ENCODE peak calls at places on chromosomes 3 and 15, in ten cellular contexts. K is neural crest cell, M is testis, T is IMR-90, Y is fibroblast of lung, E is upper lobe of right lung, Q is tibial artery, R is fibroblast of pulmonary artery, B is glutamatergic neuron, H is foreskin fibroblast. P is an unnamed sample.

GRCh38 chr3:33467786-33468185 is 27.6 kb upstream of the UBP1 start:
- DNase-seq in K (no peak), M (no peak), T (peak), Y (peak), E (no peak), Q (no peak), R (peak), B (no peak), H (no peak), P (peak)

GRCh38 chr3:23916152-23916885 is 471 bp downstream of the NKIRAS1 start:
- DNase-seq in K (no peak), M (no peak), T (no peak), Y (no peak), E (no peak), Q (no peak), R (no peak), B (no peak), H (no peak), P (no peak)

GRCh38 chr15:59443341-59444081 is 5.5 kb downstream of the FAM81A start:
- DNase-seq in K (no peak), M (no peak), T (no peak), Y (no peak), E (no peak), Q (no peak), R (no peak), B (no peak), H (no peak), P (no peak)

GRCh38 chr3:117681619-117682018 is 972.0 kb downstream of the TUSC7 start:
- DNase-seq in K (no peak), M (no peak), T (peak), Y (peak), E (no peak), Q (no peak), R (peak), B (no peak), H (peak), P (peak)

GRCh38 chr3:84066920-84067319 is 891.9 kb upstream of the CADM2 start:
- DNase-seq in K (no peak), M (no peak), T (no peak), Y (peak), E (no peak), Q (no peak), R (no peak), B (no peak), H (no peak), P (no peak)

GRCh38 chr3:194488007-194488742 is 1.4 kb upstream of the ATP13A3 start:
- DNase-seq in K (no peak), M (no peak), T (no peak), Y (peak), E (no peak), Q (no peak), R (peak), B (no peak), H (no peak), P (no peak)

GRCh38 chr3:128787256-128788253 is 61.6 kb downstream of the RAB7A start:
- DNase-seq in K (peak), M (no peak), T (peak), Y (peak), E (no peak), Q (no peak), R (peak), B (no peak), H (no peak), P (peak)

GRCh38 chr15:20407553-20407952 is 134.0 kb downstream of the GOLGA6L6 start:
- DNase-seq in K (no peak), M (no peak), T (no peak), Y (no peak), E (no peak), Q (no peak), R (no peak), B (no peak), H (no peak), P (no peak)

GRCh38 chr15:88394553-88395159 is 72.5 kb downstream of the MRPL46 start:
- DNase-seq in K (no peak), M (no peak), T (no peak), Y (peak), E (no peak), Q (no peak), R (no peak), B (no peak), H (no peak), P (no peak)

GRCh38 chr3:77489216-77489615 is 449.3 kb downstream of the ROBO2 start:
- DNase-seq in K (no peak), M (no peak), T (no peak), Y (no peak), E (no peak), Q (no peak), R (no peak), B (no peak), H (no peak), P (peak)

GRCh38 chr3:11774296-11774877 is 72.3 kb downstream of the TAMM41 start:
- DNase-seq in K (peak), M (peak), T (peak), Y (peak), E (peak), Q (no peak), R (peak), B (peak), H (peak), P (peak)

GRCh38 chr15:70679919-70680231 is 83.5 kb downstream of the UACA start:
- DNase-seq in K (no peak), M (no peak), T (no peak), Y (no peak), E (no peak), Q (no peak), R (no peak), B (no peak), H (no peak), P (no peak)

GRCh38 chr3:10192953-10193691 is 28.4 kb downstream of the IRAK2 start:
- DNase-seq in K (peak), M (peak), T (peak), Y (peak), E (no peak), Q (peak), R (peak), B (no peak), H (peak), P (peak)

GRCh38 chr15:31504462-31504839 is 177.8 kb downstream of the KLF13 start:
- DNase-seq in K (no peak), M (peak), T (no peak), Y (no peak), E (no peak), Q (no peak), R (no peak), B (no peak), H (no peak), P (no peak)

GRCh38 chr3:58564456-58565160 is 12.6 kb downstream of the FAM107A start:
- DNase-seq in K (no peak), M (no peak), T (peak), Y (peak), E (peak), Q (peak), R (peak), B (no peak), H (peak), P (peak)

GRCh38 chr3:60045686-60046085 is 995.9 kb upstream of the CFAP20DC start:
- DNase-seq in K (no peak), M (no peak), T (no peak), Y (no peak), E (no peak), Q (no peak), R (no peak), B (no peak), H (no peak), P (no peak)

GRCh38 chr3:194485471-194485875 is 1.3 kb downstream of the ATP13A3 start:
- DNase-seq in K (no peak), M (no peak), T (peak), Y (peak), E (no peak), Q (no peak), R (peak), B (no peak), H (no peak), P (peak)

GRCh38 chr3:111895079-111895478 is 36.0 kb downstream of the PHLDB2 start:
- DNase-seq in K (no peak), M (no peak), T (peak), Y (peak), E (no peak), Q (no peak), R (peak), B (no peak), H (peak), P (peak)

GRCh38 chr3:71987828-71988227 is 202.9 kb upstream of the PROK2 start:
- DNase-seq in K (no peak), M (no peak), T (no peak), Y (peak), E (no peak), Q (no peak), R (no peak), B (no peak), H (no peak), P (peak)

GRCh38 chr3:54957711-54958110 is 29.9 kb upstream of the LRTM1 start:
- DNase-seq in K (no peak), M (no peak), T (peak), Y (peak), E (no peak), Q (no peak), R (no peak), B (no peak), H (no peak), P (peak)

GRCh38 chr15:101444015-101444414 is 45.5 kb downstream of the PCSK6 start:
- DNase-seq in K (no peak), M (no peak), T (no peak), Y (no peak), E (no peak), Q (no peak), R (no peak), B (no peak), H (no peak), P (no peak)

GRCh38 chr3:107387555-107387954 is 10.3 kb downstream of the CCDC54 start:
- DNase-seq in K (no peak), M (no peak), T (peak), Y (no peak), E (no peak), Q (no peak), R (peak), B (no peak), H (no peak), P (peak)

GRCh38 chr15:35444557-35445204 is 101.3 kb downstream of the DPH6 start:
- DNase-seq in K (no peak), M (no peak), T (peak), Y (peak), E (no peak), Q (no peak), R (peak), B (no peak), H (peak), P (peak)

GRCh38 chr3:147191795-147192385 is 214.5 kb downstream of the ZIC4 start:
- DNase-seq in K (peak), M (peak), T (peak), Y (peak), E (no peak), Q (no peak), R (peak), B (peak), H (peak), P (peak)

GRCh38 chr3:31968391-31968926 is 12.6 kb downstream of the OSBPL10 start:
- DNase-seq in K (no peak), M (no peak), T (peak), Y (peak), E (no peak), Q (no peak), R (peak), B (no peak), H (peak), P (peak)

GRCh38 chr15:80856809-80857377 is 77.7 kb downstream of the CEMIP start:
- DNase-seq in K (no peak), M (peak), T (no peak), Y (peak), E (peak), Q (no peak), R (peak), B (no peak), H (no peak), P (peak)

GRCh38 chr3:59101091-59101738 is 51.4 kb upstream of the CFAP20DC start:
- DNase-seq in K (no peak), M (no peak), T (no peak), Y (peak), E (no peak), Q (no peak), R (peak), B (no peak), H (peak), P (no peak)

GRCh38 chr3:12628813-12629212 is 35.1 kb downstream of the RAF1 start:
- DNase-seq in K (no peak), M (no peak), T (no peak), Y (no peak), E (no peak), Q (no peak), R (no peak), B (no peak), H (no peak), P (no peak)

GRCh38 chr15:58401991-58402649 is 29.7 kb upstream of the LIPC start:
- DNase-seq in K (no peak), M (no peak), T (no peak), Y (no peak), E (no peak), Q (no peak), R (peak), B (no peak), H (no peak), P (no peak)

GRCh38 chr3:126197854-126198584 is 17.6 kb upstream of the ALDH1L1 start:
- DNase-seq in K (peak), M (peak), T (peak), Y (peak), E (no peak), Q (peak), R (peak), B (peak), H (peak), P (peak)

GRCh38 chr3:114498779-114499370 is 205.0 kb downstream of the TIGIT start:
- DNase-seq in K (no peak), M (peak), T (peak), Y (peak), E (no peak), Q (no peak), R (peak), B (no peak), H (peak), P (peak)

DNA sequence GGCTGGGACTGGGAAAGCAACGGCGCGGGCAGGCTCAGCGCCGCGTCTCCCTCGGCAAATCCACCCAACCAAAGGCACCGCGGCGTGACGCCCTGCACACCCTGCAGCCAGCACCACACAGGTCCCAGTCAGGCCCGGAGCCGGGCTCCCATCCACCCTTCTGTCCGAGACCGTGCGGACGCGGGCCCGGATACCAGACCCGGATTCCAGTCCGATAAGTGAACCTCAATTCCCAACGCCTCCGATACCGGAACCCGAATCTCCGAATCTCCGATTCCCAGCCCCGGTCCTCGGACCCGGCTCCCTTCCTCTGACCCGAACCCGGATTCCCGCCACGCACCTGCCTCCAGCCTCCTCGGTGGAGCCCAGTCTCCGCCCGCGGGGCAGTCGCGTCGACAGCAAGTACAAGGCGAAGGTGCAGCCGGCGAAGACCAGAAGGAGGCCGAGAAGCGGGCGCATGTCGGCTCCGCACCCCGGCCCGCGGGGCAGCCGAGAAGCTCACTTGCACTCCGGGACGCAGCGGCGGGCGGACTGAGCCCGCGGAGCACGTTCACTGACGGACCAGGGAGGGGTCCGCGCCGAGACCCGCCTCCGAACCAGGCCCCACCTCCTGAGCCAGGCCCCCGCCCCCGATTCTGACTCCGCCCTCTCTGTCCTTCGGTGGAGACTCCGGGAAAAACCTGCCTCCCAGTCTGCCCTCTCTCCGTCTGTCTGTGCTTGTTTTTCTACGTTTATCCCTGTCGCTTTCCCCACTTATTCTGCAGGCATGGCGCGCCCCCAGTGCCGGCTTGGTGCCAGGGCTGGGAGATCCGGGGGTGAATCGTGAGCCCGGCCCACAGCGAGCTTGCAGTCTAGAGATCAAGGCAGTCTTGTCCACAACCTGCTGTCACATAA is at the start of gene TMEM41A:
- DNase-seq in K (peak), M (peak), T (peak), Y (peak), E (peak), Q (peak), R (peak), B (peak), H (peak), P (peak)
- TF ChIP-seq CTCF in K (no peak), M (no peak), T (no peak), Y (no peak), E (no peak), Q (peak), R (no peak), B (no peak), H (no peak), P (no peak)

GRCh38 chr3:122307987-122308386 is 17.1 kb upstream of the CSTA start:
- DNase-seq in K (no peak), M (no peak), T (no peak), Y (no peak), E (no peak), Q (no peak), R (no peak), B (no peak), H (no peak), P (no peak)

GRCh38 chr3:122310361-122310760 is 14.7 kb upstream of the CSTA start:
- DNase-seq in K (no peak), M (no peak), T (no peak), Y (no peak), E (no peak), Q (no peak), R (no peak), B (no peak), H (no peak), P (no peak)

GRCh38 chr3:122307288-122307687 is 17.8 kb upstream of the CSTA start:
- DNase-seq in K (no peak), M (no peak), T (no peak), Y (no peak), E (no peak), Q (no peak), R (no peak), B (no peak), H (no peak), P (no peak)

GRCh38 chr3:122306622-122306953 is 18.5 kb upstream of the CSTA start:
- DNase-seq in K (no peak), M (no peak), T (no peak), Y (no peak), E (no peak), Q (no peak), R (no peak), B (no peak), H (no peak), P (no peak)

DNA sequence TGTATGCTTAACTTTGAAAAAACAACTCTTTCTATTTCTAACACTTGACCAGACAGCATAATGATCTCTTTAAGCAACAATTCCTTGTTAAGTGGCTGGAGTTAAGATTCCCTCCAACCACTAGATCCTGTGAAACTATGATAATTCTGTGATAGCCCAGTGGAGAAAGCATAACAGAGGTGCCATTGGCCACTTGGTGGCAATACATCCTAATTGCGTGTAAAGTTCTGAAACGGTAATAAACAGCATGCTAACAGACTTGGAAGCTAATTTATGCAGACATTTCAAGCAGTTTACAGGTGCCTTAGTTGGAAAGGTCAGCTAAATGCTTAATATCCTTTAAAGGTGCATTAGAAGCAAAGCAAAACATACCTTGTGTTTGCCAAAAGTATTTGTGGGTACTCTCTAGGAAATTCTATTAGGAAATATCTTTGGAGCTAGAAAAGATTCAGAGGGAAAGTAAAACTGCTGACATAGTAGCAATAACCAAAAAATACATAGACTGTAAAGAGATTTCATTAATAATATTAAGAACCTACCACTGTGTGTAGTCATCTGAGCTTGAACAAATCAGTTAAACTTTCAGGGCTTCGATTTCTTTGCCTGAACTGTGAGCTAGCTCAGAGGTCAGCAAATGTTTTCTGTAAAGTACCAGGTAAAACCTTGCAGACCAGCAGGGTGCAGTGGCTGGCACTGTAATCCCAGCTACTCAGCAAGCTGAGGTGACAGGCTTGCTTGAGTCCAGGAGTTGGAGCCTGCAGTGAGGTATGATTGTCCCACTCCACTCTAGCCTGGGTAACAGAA is 19.0 kb upstream of the CSTA start:
- DNase-seq in K (no peak), M (no peak), T (no peak), Y (peak), E (no peak), Q (no peak), R (no peak), B (no peak), H (no peak), P (peak)
- TF ChIP-seq CTCF in K (no peak), M (no peak), T (no peak), Y (peak), E (no peak), Q (no peak), R (no peak), B (no peak), H (no peak), P (peak)

GRCh38 chr15:48855501-48856440 is 22.2 kb upstream of the EID1 start:
- DNase-seq in K (no peak), M (peak), T (peak), Y (peak), E (no peak), Q (no peak), R (peak), B (no peak), H (peak), P (peak)
- TF ChIP-seq CTCF in K (peak), M (peak), T (peak), Y (peak), E (peak), Q (peak), R (peak), B (peak), H (peak), P (peak)

GRCh38 chr15:91289324-91289723 is 189.3 kb downstream of the SV2B start:
- DNase-seq in K (no peak), M (peak), T (no peak), Y (no peak), E (no peak), Q (no peak), R (no peak), B (no peak), H (no peak), P (no peak)
- TF ChIP-seq CTCF in K (no peak), M (peak), T (no peak), Y (no peak), E (no peak), Q (no peak), R (no peak), B (no peak), H (no peak), P (no peak)